ENCODE peak calls at places on chromosome 18, in six cellular contexts. One of them, this sample, is unnamed.

GRCh38 chr18:24792164-24792563 is 331.7 kb downstream of the HRH4 start:
- DNase-seq in SK-N-SH: no peak
- DNase-seq in H1: no peak
- DNase-seq in HepG2: no peak
- DNase-seq in GM12878: no peak
- DNase-seq in K562: no peak
- DNase-seq in this sample: no peak

GRCh38 chr18:23177433-23178072 is 42.3 kb downstream of the CABLES1 start:
- DNase-seq in K562: no peak
- DNase-seq in H1: no peak
- DNase-seq in HepG2: no peak
- DNase-seq in SK-N-SH: no peak
- DNase-seq in GM12878: no peak
- DNase-seq in this sample: no peak

GRCh38 chr18:48638451-48638850 is 99.6 kb downstream of the CTIF start:
- DNase-seq in H1: no peak
- DNase-seq in HepG2: no peak
- DNase-seq in GM12878: no peak
- DNase-seq in SK-N-SH: no peak
- DNase-seq in K562: no peak
- DNase-seq in this sample: no peak

GRCh38 chr18:61352611-61353010 is 19.4 kb downstream of the CDH20 start:
- DNase-seq in GM12878: no peak
- DNase-seq in K562: no peak
- DNase-seq in H1: no peak
- DNase-seq in SK-N-SH: no peak
- DNase-seq in HepG2: no peak
- DNase-seq in this sample: no peak

GRCh38 chr18:80200171-80200931 is 47.0 kb downstream of the PARD6G start:
- DNase-seq in K562: no peak
- DNase-seq in H1: peak; percentile 54
- DNase-seq in SK-N-SH: no peak
- DNase-seq in HepG2: peak; percentile 80
- DNase-seq in GM12878: no peak
- DNase-seq in this sample: peak; percentile 47

GRCh38 chr18:62324355-62324828 is 718 bp upstream of the TNFRSF11A start:
- DNase-seq in H1: peak; percentile 64
- DNase-seq in SK-N-SH: no peak
- DNase-seq in GM12878: no peak
- DNase-seq in K562: no peak
- DNase-seq in HepG2: no peak
- DNase-seq in this sample: peak; percentile 75

GRCh38 chr18:9333441-9334350 is 877 bp upstream of the TWSG1 start:
- DNase-seq in HepG2: no peak
- DNase-seq in SK-N-SH: no peak
- DNase-seq in GM12878: no peak
- DNase-seq in H1: peak; percentile 70
- DNase-seq in K562: no peak
- DNase-seq in this sample: no peak

GRCh38 chr18:37467002-37467401 is 98.6 kb downstream of the CELF4 start:
- DNase-seq in GM12878: no peak
- DNase-seq in SK-N-SH: no peak
- DNase-seq in HepG2: no peak
- DNase-seq in K562: no peak
- DNase-seq in H1: no peak
- DNase-seq in this sample: no peak

GRCh38 chr18:63409301-63409700 is 13.0 kb downstream of the VPS4B start:
- DNase-seq in SK-N-SH: no peak
- DNase-seq in K562: no peak
- DNase-seq in HepG2: no peak
- DNase-seq in H1: no peak
- DNase-seq in GM12878: no peak
- DNase-seq in this sample: no peak

GRCh38 chr18:63313409-63313917 is 6.1 kb downstream of the BCL2 start:
- DNase-seq in K562: no peak
- DNase-seq in GM12878: no peak
- DNase-seq in SK-N-SH: no peak
- DNase-seq in HepG2: no peak
- DNase-seq in H1: no peak
- DNase-seq in this sample: no peak

GRCh38 chr18:26014462-26014861 is 76.0 kb downstream of the SS18 start:
- DNase-seq in K562: no peak
- DNase-seq in GM12878: no peak
- DNase-seq in HepG2: no peak
- DNase-seq in SK-N-SH: no peak
- DNase-seq in H1: no peak
- DNase-seq in this sample: no peak

GRCh38 chr18:32831781-32832180 is 59.0 kb upstream of the KLHL14 start:
- DNase-seq in SK-N-SH: no peak
- DNase-seq in H1: no peak
- DNase-seq in GM12878: no peak
- DNase-seq in HepG2: no peak
- DNase-seq in K562: no peak
- DNase-seq in this sample: no peak

GRCh38 chr18:22020127-22020866 is 149.1 kb upstream of the GATA6 start:
- DNase-seq in HepG2: peak; percentile 80
- DNase-seq in GM12878: no peak
- DNase-seq in SK-N-SH: no peak
- DNase-seq in H1: no peak
- DNase-seq in K562: no peak
- DNase-seq in this sample: no peak

GRCh38 chr18:48947583-48947982 is 3.2 kb downstream of the SMAD7 start:
- DNase-seq in HepG2: no peak
- DNase-seq in H1: no peak
- DNase-seq in K562: no peak
- DNase-seq in GM12878: no peak
- DNase-seq in SK-N-SH: peak; percentile 68
- DNase-seq in this sample: no peak

GRCh38 chr18:68148862-68149261 is 566.0 kb downstream of the TMX3 start:
- DNase-seq in H1: no peak
- DNase-seq in SK-N-SH: no peak
- DNase-seq in GM12878: no peak
- DNase-seq in HepG2: no peak
- DNase-seq in K562: no peak
- DNase-seq in this sample: no peak

GRCh38 chr18:73556904-73557303 is 590.7 kb downstream of the FBXO15 start:
- DNase-seq in SK-N-SH: no peak
- DNase-seq in GM12878: no peak
- DNase-seq in K562: no peak
- DNase-seq in HepG2: no peak
- DNase-seq in H1: no peak
- DNase-seq in this sample: no peak

GRCh38 chr18:470661-471501 is 29.6 kb downstream of the COLEC12 start:
- DNase-seq in H1: no peak
- DNase-seq in SK-N-SH: no peak
- DNase-seq in GM12878: no peak
- DNase-seq in HepG2: no peak
- DNase-seq in K562: no peak
- DNase-seq in this sample: peak; percentile 62

GRCh38 chr18:471701-472100 is 28.8 kb downstream of the COLEC12 start:
- DNase-seq in K562: no peak
- DNase-seq in GM12878: no peak
- DNase-seq in SK-N-SH: no peak
- DNase-seq in HepG2: no peak
- DNase-seq in H1: no peak
- DNase-seq in this sample: no peak

GRCh38 chr18:473687-474265 is 26.7 kb downstream of the COLEC12 start:
- DNase-seq in K562: no peak
- DNase-seq in HepG2: no peak
- DNase-seq in H1: no peak
- DNase-seq in GM12878: no peak
- DNase-seq in SK-N-SH: no peak
- DNase-seq in this sample: no peak

GRCh38 chr18:464311-464659 is 36.2 kb downstream of the COLEC12 start:
- DNase-seq in SK-N-SH: no peak
- DNase-seq in HepG2: no peak
- DNase-seq in H1: no peak
- DNase-seq in K562: no peak
- DNase-seq in GM12878: no peak
- DNase-seq in this sample: no peak

GRCh38 chr18:468841-469796 is 31.4 kb downstream of the COLEC12 start:
- DNase-seq in HepG2: peak; percentile 16
- DNase-seq in SK-N-SH: peak; percentile 33
- DNase-seq in H1: no peak
- DNase-seq in GM12878: no peak
- DNase-seq in K562: no peak
- DNase-seq in this sample: no peak
- TF ChIP-seq CTCF in HepG2: peak; percentile 45
- TF ChIP-seq CTCF in SK-N-SH: no peak
- TF ChIP-seq CTCF in H1: no peak
- TF ChIP-seq CTCF in GM12878: no peak
- TF ChIP-seq CTCF in K562: no peak
- TF ChIP-seq CTCF in this sample: no peak

DNA sequence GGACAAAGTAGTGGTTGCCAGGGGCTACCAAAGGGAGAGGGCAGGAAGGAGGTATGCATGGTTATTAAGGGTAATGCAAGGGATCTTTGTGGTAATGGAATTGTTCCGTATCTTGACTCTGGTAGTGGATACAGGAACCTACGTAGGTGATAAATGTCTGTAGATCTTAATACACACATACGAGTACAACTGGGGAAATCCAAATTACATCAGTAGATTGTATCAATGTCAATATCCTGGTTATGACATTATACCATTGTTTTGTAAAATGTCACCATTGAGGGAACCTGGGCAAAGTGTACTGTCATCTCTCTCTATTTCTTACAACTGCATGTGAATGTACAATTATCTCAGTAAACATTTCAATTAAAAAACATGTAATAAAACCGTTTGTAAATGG is 56.2 kb downstream of the ALPK2 start:
- DNase-seq in SK-N-SH: no peak
- DNase-seq in GM12878: no peak
- DNase-seq in HepG2: no peak
- DNase-seq in K562: no peak
- DNase-seq in H1: no peak
- DNase-seq in this sample: no peak
- TF ChIP-seq GABPA in SK-N-SH: no peak
- TF ChIP-seq GABPA in GM12878: no peak
- TF ChIP-seq GABPA in HepG2: no peak
- TF ChIP-seq GABPA in K562: no peak
- TF ChIP-seq GABPA in H1: no peak
- TF ChIP-seq GABPA in this sample: no peak

GRCh38 chr18:76259012-76259568 is 236.0 kb downstream of the ZNF516 start:
- DNase-seq in H1: peak; percentile 58
- DNase-seq in K562: no peak
- DNase-seq in HepG2: no peak
- DNase-seq in SK-N-SH: no peak
- DNase-seq in GM12878: no peak
- DNase-seq in this sample: no peak
- TF ChIP-seq CTCF in H1: peak; percentile 47
- TF ChIP-seq CTCF in K562: no peak
- TF ChIP-seq CTCF in HepG2: no peak
- TF ChIP-seq CTCF in SK-N-SH: no peak
- TF ChIP-seq CTCF in GM12878: no peak
- TF ChIP-seq CTCF in this sample: no peak

DNA sequence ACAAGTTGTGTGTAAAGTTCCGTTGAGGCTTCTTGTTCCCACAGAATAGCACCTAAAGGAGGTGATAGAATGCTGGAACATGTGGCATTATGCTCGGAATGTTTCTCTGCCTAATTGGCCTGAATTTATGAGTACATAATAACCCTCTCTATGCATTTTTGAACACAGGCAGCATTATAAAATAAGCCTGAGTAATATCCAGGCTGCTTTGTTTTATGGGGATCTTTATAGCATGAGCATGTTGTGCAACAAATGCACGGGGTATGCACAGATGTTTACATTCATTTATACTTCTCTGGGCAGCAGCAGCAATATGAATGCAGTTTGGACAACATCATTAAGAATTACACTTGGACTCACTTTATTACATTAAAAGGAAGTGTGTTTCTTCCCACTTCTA is 385.7 kb downstream of the MBD2 start:
- DNase-seq in H1: no peak
- DNase-seq in SK-N-SH: no peak
- DNase-seq in K562: no peak
- DNase-seq in HepG2: no peak
- DNase-seq in GM12878: no peak
- DNase-seq in this sample: no peak
- TF ChIP-seq GABPA in H1: no peak
- TF ChIP-seq GABPA in SK-N-SH: no peak
- TF ChIP-seq GABPA in K562: no peak
- TF ChIP-seq GABPA in HepG2: no peak
- TF ChIP-seq GABPA in GM12878: no peak
- TF ChIP-seq GABPA in this sample: no peak

DNA sequence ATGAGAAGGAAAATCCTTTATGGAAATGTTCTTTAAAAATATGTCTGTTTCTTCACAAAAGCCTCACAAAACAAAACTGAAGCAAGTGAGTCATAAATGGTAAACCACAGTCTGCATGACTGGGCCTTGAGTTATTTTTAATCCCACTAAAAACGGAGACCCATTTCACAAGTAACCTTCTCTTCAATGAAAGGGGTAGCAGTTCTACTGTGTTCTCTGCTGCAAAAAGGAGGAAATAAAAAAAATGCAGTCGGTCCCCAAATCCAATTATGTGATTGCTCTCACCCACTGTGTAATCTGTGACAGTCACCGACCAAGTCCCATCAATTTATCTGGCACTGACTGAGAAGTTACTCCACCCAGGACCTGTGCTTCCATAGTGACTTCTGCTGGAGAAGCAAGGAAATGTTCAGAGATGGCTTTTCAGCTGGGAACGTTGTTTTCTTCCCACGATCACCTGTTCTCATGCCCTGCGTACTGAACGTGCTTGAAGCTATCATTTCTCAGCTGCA is 79.8 kb upstream of the TMEM200C start:
- DNase-seq in K562: no peak
- DNase-seq in SK-N-SH: no peak
- DNase-seq in H1: no peak
- DNase-seq in HepG2: no peak
- DNase-seq in GM12878: peak; percentile 87
- DNase-seq in this sample: no peak
- TF ChIP-seq CTCF in K562: no peak
- TF ChIP-seq CTCF in SK-N-SH: no peak
- TF ChIP-seq CTCF in H1: no peak
- TF ChIP-seq CTCF in HepG2: no peak
- TF ChIP-seq CTCF in GM12878: no peak
- TF ChIP-seq CTCF in this sample: no peak